ENCODE peak calls at places on chromosomes 3 and 15, in nine cellular contexts. R is cardiac fibroblast, K is astrocyte of the cerebellum, X is uterus, Q is AG09309, P is body of pancreas, T is choroid plexus epithelial cell, B is fibroblast of villous mesenchyme, N is stomach. V is an unnamed sample.

GRCh38 chr3:23645533-23646196 is 160.1 kb upstream of the UBE2E1 start:
- DNase-seq in R (no peak), K (no peak), X (no peak), Q (no peak), P (no peak), T (no peak), B (no peak), N (no peak), V (no peak)

GRCh38 chr3:180747805-180748361 is 68.6 kb upstream of the CCDC39 start:
- DNase-seq in R (no peak), K (no peak), X (no peak), Q (no peak), P (no peak), T (no peak), B (no peak), N (no peak), V (no peak)

GRCh38 chr15:99707481-99708270 is 25.6 kb downstream of the LYSMD4 start:
- DNase-seq in R (peak), K (no peak), X (no peak), Q (no peak), P (no peak), T (peak), B (peak), N (no peak), V (peak)

GRCh38 chr3:196517919-196518318 is 2.8 kb upstream of the SMCO1 start:
- DNase-seq in R (no peak), K (no peak), X (no peak), Q (no peak), P (peak), T (no peak), B (no peak), N (peak), V (no peak)

GRCh38 chr3:194472290-194472920 is 14.4 kb downstream of the ATP13A3 start:
- DNase-seq in R (peak), K (peak), X (no peak), Q (no peak), P (peak), T (peak), B (peak), N (no peak), V (peak)

GRCh38 chr15:67120839-67121540 is 55.6 kb downstream of the SMAD3 start:
- DNase-seq in R (peak), K (peak), X (peak), Q (peak), P (peak), T (peak), B (peak), N (peak), V (peak)

GRCh38 chr3:10783360-10784346 is 32.4 kb upstream of the SLC6A11 start:
- DNase-seq in R (peak), K (no peak), X (no peak), Q (no peak), P (no peak), T (peak), B (peak), N (no peak), V (peak)

GRCh38 chr15:61742591-61742990 is 317.7 kb downstream of the VPS13C start:
- DNase-seq in R (no peak), K (no peak), X (no peak), Q (no peak), P (no peak), T (no peak), B (no peak), N (no peak), V (no peak)

GRCh38 chr3:116140100-116140689 is 305.1 kb downstream of the LSAMP start:
- DNase-seq in R (peak), K (no peak), X (no peak), Q (no peak), P (no peak), T (peak), B (peak), N (no peak), V (peak)

GRCh38 chr3:43489918-43490317 is 131.9 kb downstream of the ANO10 start:
- DNase-seq in R (no peak), K (no peak), X (no peak), Q (no peak), P (no peak), T (no peak), B (no peak), N (no peak), V (no peak)

GRCh38 chr3:128919988-128920387 is 40.6 kb downstream of the ACAD9 start:
- DNase-seq in R (no peak), K (no peak), X (no peak), Q (no peak), P (no peak), T (no peak), B (no peak), N (no peak), V (no peak)

GRCh38 chr3:16899919-16900318 is 15.2 kb downstream of the PLCL2 start:
- DNase-seq in R (no peak), K (no peak), X (no peak), Q (no peak), P (no peak), T (no peak), B (no peak), N (no peak), V (no peak)

GRCh38 chr3:58214484-58215316 is 3.9 kb upstream of the DNASE1L3 start:
- DNase-seq in R (peak), K (no peak), X (no peak), Q (no peak), P (no peak), T (peak), B (peak), N (no peak), V (no peak)

GRCh38 chr3:100482181-100482580 is 10.2 kb upstream of the TMEM45A start:
- DNase-seq in R (no peak), K (no peak), X (no peak), Q (no peak), P (no peak), T (no peak), B (no peak), N (no peak), V (no peak)

GRCh38 chr3:58534592-58535494 is 2.1 kb downstream of the ACOX2 start:
- DNase-seq in R (no peak), K (no peak), X (no peak), Q (no peak), P (no peak), T (no peak), B (no peak), N (no peak), V (no peak)

GRCh38 chr3:8529197-8529637 is 27.6 kb downstream of the LMCD1 start:
- DNase-seq in R (peak), K (no peak), X (peak), Q (no peak), P (peak), T (peak), B (peak), N (no peak), V (peak)

GRCh38 chr3:8888296-8888915 is 74.9 kb downstream of the RAD18 start:
- DNase-seq in R (peak), K (peak), X (no peak), Q (peak), P (no peak), T (peak), B (peak), N (no peak), V (peak)

GRCh38 chr3:88810455-88810854 is 297.0 kb upstream of the EPHA3 start:
- DNase-seq in R (peak), K (no peak), X (no peak), Q (no peak), P (no peak), T (peak), B (peak), N (no peak), V (peak)

GRCh38 chr3:45029216-45029615 is 3.1 kb downstream of the CLEC3B start:
- DNase-seq in R (no peak), K (no peak), X (no peak), Q (no peak), P (no peak), T (no peak), B (no peak), N (no peak), V (no peak)

GRCh38 chr3:45027406-45027805 is 1.3 kb downstream of the CLEC3B start:
- DNase-seq in R (no peak), K (no peak), X (no peak), Q (no peak), P (no peak), T (no peak), B (no peak), N (no peak), V (no peak)

GRCh38 chr3:45024601-45025262 is 1.4 kb upstream of the CLEC3B start:
- DNase-seq in R (no peak), K (no peak), X (no peak), Q (no peak), P (no peak), T (no peak), B (no peak), N (no peak), V (peak)

GRCh38 chr3:45026038-45026437 is at the start of gene CLEC3B:
- DNase-seq in R (peak), K (no peak), X (peak), Q (no peak), P (peak), T (peak), B (peak), N (no peak), V (peak)

DNA sequence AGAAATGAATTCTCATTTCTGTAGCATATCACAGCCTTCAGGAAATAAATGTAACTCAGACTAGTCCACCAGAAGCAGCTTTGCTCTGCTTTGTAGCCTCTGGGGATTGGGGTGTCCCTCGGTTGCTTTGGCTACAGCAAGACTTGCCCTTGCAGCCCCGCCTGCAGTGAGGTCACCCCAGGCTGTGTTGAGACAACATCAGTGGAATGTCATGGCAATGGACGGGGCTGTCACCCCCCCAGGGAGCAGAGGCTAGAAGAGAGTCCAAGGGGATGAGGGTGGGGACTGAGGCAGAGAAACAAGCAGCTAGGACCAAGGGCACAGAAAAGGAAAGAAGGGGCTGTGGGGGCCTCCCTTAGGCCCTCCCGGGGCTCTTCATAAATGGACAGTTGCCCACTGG is 854 bp downstream of the CLEC3B start:
- DNase-seq in R (peak), K (no peak), X (peak), Q (no peak), P (peak), T (peak), B (peak), N (no peak), V (peak)
- H3K4me3 ChIP-seq in R (no peak), K (no peak), X (no peak), Q (no peak), P (no peak), T (no peak), B (no peak), N (peak), V (no peak)

DNA sequence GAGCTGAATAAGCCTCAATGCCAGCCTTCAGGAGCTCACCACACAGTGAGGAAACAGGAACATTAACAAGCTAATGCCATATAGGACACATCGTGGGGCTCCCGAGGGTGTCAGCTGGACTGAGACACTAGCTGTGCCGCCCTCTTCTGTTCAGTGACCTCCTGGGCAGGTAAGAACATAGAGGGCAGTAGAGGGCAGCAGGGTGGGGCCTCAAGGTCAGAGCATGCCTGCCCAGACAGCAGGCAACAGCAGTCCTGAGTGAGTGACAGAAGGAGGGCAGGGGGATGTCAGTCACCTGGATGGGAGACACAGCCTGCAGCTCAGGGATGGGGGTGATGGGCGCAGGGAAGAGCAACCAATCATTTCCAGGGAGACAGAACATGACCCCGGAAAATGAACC is 15.5 kb downstream of the NTRK3 start:
- DNase-seq in R (no peak), K (no peak), X (no peak), Q (no peak), P (no peak), T (no peak), B (no peak), N (no peak), V (no peak)
- TF ChIP-seq CTCF in R (no peak), K (no peak), X (no peak), Q (no peak), P (no peak), T (no peak), B (no peak), N (no peak), V (no peak)

GRCh38 chr15:40549894-40550293 is 14.9 kb downstream of the CCDC32 start:
- DNase-seq in R (no peak), K (no peak), X (no peak), Q (no peak), P (peak), T (no peak), B (no peak), N (peak), V (no peak)
- H3K4me3 ChIP-seq in R (no peak), K (no peak), X (no peak), Q (no peak), P (no peak), T (no peak), B (no peak), N (no peak), V (no peak)

DNA sequence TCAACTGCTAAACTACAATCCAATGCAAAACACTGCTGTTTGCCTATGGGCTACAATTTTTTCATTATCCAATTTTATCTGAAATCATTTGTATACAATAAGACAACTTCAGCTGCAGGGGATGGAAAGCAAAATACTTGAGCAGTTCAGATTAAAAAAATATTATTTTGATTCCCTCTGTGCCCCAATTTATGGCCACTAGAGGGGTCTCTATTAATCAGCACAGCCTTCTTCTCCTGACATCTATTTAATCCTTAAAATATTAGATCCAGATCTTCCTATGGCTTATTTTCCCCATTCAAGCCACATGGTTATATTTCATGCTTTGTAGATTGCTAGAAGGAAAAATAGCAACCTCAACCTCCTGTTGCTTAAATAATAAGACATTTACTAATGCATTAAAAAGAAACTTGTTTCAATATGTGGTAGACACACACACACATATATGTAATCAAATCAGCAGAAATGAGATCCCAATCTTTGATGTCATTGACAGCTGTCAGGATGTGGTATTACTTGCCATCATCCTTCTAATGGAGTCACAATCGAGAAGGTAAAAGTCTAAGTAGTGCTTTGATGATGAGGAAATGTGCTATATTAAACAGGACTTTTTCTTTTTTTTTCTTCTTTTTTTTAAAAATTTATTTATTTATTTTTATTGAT is 104.2 kb downstream of the P2RY1 start:
- DNase-seq in R (no peak), K (no peak), X (no peak), Q (no peak), P (no peak), T (no peak), B (no peak), N (no peak), V (no peak)
- TF ChIP-seq CTCF in R (no peak), K (no peak), X (no peak), Q (no peak), P (no peak), T (no peak), B (no peak), N (no peak), V (no peak)

GRCh38 chr3:56921573-56922571 is 120.1 kb upstream of the ARHGEF3 start:
- DNase-seq in R (peak), K (no peak), X (no peak), Q (peak), P (no peak), T (peak), B (peak), N (no peak), V (peak)
- H3K4me3 ChIP-seq in R (no peak), K (no peak), X (no peak), Q (no peak), P (no peak), T (no peak), B (no peak), N (no peak), V (no peak)

DNA sequence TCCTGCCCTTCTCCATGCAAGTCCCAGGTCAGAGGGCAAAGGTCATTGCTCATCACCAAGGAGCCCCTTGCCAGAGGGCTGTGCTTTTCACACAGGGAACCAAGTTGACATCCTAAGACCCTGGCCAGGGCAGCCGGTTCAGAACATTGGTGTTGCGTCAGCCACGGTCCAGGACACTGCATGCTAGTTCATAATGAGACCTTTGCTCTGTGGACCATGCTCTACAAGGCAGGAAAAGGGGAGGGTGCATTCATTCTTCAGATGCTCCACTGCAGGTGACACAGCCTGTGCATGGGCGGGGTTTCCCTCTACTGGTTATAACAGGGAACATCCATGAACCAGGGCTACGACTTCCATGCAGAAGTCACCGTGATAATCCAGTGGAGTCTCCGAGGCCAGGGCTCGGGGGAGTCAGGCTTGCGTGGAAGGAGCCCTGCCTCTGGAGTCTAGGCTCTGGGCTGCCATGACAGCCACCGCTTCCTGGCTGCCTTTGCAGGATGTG is 81.6 kb downstream of the OCA2 start:
- DNase-seq in R (no peak), K (no peak), X (no peak), Q (no peak), P (no peak), T (no peak), B (no peak), N (no peak), V (no peak)
- TF ChIP-seq CTCF in R (no peak), K (peak), X (no peak), Q (no peak), P (no peak), T (peak), B (no peak), N (no peak), V (peak)

GRCh38 chr3:172751188-172751571 is 654 bp downstream of the ECT2 start:
- DNase-seq in R (peak), K (no peak), X (no peak), Q (no peak), P (no peak), T (peak), B (peak), N (no peak), V (peak)

GRCh38 chr3:172750069-172750367 is 508 bp upstream of the ECT2 start:
- DNase-seq in R (no peak), K (no peak), X (no peak), Q (no peak), P (no peak), T (no peak), B (no peak), N (no peak), V (no peak)

GRCh38 chr3:172753125-172753524 is 2.6 kb downstream of the ECT2 start:
- DNase-seq in R (no peak), K (no peak), X (no peak), Q (no peak), P (no peak), T (no peak), B (no peak), N (no peak), V (no peak)

GRCh38 chr3:172750368-172751187 is at the start of gene ECT2:
- DNase-seq in R (peak), K (peak), X (peak), Q (peak), P (peak), T (peak), B (peak), N (peak), V (peak)

DNA sequence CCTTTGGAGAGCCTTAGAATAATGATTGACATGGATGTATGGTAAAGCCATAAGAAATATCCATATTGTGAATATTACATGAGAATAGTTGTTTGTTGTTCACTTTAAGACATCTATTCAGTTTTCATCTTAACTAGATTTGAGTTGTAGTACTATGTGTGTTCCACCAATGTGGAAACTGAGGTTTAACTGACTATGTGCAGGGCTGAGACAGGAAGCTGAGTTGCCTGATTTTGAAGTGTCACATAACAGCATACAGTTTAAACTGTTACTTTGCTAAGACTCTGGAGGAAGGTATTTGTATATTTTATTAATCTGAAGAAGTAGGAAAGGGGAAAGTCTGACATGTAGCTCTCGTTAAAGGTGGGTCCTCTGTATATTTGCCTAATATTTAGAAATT is 2.1 kb downstream of the ECT2 start:
- DNase-seq in R (no peak), K (no peak), X (no peak), Q (no peak), P (no peak), T (no peak), B (no peak), N (no peak), V (no peak)
- H3K4me3 ChIP-seq in R (no peak), K (no peak), X (no peak), Q (no peak), P (no peak), T (no peak), B (no peak), N (no peak), V (no peak)

DNA sequence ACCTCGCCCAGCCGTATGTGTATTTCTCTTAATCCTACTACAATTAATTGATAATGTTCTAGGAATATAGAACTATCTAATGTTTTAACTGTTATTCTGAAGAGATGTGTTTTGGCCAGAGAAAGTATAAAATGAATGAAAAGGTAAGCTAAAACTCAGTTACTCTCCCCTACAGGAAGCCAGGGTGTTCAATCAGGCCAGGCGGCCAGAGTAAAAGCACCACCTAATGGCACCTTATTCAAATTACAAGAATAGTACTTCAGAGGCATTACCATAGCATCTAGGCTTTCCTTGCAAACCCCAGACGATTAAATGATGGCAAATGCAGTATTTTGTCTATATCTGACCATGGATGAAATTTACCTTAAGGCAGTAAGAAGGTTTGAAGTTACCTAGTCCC is 10.4 kb downstream of the SLC12A8 start:
- DNase-seq in R (peak), K (no peak), X (no peak), Q (no peak), P (no peak), T (peak), B (no peak), N (no peak), V (peak)
- TF ChIP-seq CTCF in R (peak), K (peak), X (no peak), Q (peak), P (no peak), T (peak), B (no peak), N (no peak), V (peak)

GRCh38 chr3:192830279-192831110 is 87.2 kb downstream of the MB21D2 start:
- DNase-seq in R (no peak), K (no peak), X (no peak), Q (no peak), P (no peak), T (peak), B (no peak), N (no peak), V (no peak)
- H3K4me3 ChIP-seq in R (no peak), K (no peak), X (no peak), Q (no peak), P (no peak), T (no peak), B (no peak), N (no peak), V (no peak)

DNA sequence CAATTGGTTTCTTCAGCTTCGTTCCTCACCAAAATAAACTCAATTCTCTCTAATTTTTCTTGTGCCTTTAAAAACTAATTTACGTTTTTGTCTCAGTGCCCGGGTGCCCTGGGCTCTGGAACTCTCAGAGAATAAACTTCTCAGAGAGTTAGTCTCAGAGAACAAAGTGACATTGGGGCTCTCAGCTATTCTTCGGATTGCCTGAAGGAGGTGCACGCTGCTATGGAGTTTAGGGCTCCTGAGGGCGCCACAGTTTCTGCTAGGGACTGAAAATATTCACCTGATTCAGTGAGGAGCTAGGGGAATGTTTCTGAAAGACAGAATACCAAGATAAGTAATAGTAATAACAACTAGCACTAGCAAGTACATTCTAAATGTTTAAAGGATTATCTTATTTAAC is 22.7 kb downstream of the ZIC4 start:
- DNase-seq in R (no peak), K (no peak), X (no peak), Q (no peak), P (no peak), T (peak), B (no peak), N (no peak), V (no peak)
- TF ChIP-seq CTCF in R (no peak), K (peak), X (no peak), Q (peak), P (no peak), T (peak), B (peak), N (no peak), V (peak)